ENCODE peak calls at places on chromosomes 13 and 19, in ten cellular contexts. B is activated naive CD4-positive, alpha-beta T cell treated with anti-CD3 and anti-CD28 coated beads, Interleukin-2, amount 50 U/mL, for 72 hours; D is left cardiac atrium; Y is left lung; S is activated naive CD8-positive, alpha-beta T cell treated with anti-CD3 and anti-CD28 coated beads, Interleukin-2, amount 50 U/mL, for 24 hours; G is gastroesophageal sphincter; V is Right ventricle myocardium inferior; K is T-cell; M is activated CD8-positive, alpha-beta T cell treated with anti-CD3 and anti-CD28 coated beads, Interleukin-2, amount 10 ng/mL, durations not matched to agents 7 days and 5 days; T is right cardiac atrium. Q is an unnamed sample.

GRCh38 chr19:54364775-54365257 is at the start of gene LAIR1:
- ATAC-seq in B (peak), D (peak), Y (peak), S (peak), G (peak), V (peak), K (peak), M (peak), T (peak), Q (no peak)

GRCh38 chr13:34748561-34748960 is 193.5 kb upstream of the NBEA start:
- ATAC-seq in B (no peak), D (no peak), Y (peak), S (no peak), G (no peak), V (no peak), K (no peak), M (no peak), T (no peak), Q (peak)

GRCh38 chr19:32351807-32352630 is 6.6 kb downstream of the ZNF507 start:
- ATAC-seq in B (no peak), D (no peak), Y (peak), S (no peak), G (no peak), V (no peak), K (no peak), M (no peak), T (no peak), Q (no peak)

GRCh38 chr13:109376936-109377335 is 409.4 kb downstream of the IRS2 start:
- ATAC-seq in B (no peak), D (no peak), Y (no peak), S (no peak), G (no peak), V (no peak), K (no peak), M (no peak), T (no peak), Q (no peak)

GRCh38 chr13:111066544-111066943 is 48.6 kb upstream of the ARHGEF7 start:
- ATAC-seq in B (no peak), D (peak), Y (no peak), S (no peak), G (no peak), V (peak), K (no peak), M (no peak), T (peak), Q (no peak)

GRCh38 chr13:49938274-49938673 is 2.1 kb upstream of the SPRYD7 start:
- ATAC-seq in B (no peak), D (no peak), Y (no peak), S (no peak), G (no peak), V (no peak), K (no peak), M (no peak), T (no peak), Q (no peak)

GRCh38 chr13:94607056-94607455 is 5.4 kb downstream of the GPR180 start:
- ATAC-seq in B (no peak), D (no peak), Y (no peak), S (no peak), G (no peak), V (no peak), K (no peak), M (no peak), T (no peak), Q (no peak)

GRCh38 chr19:12723383-12723642 is 419 bp downstream of the TNPO2 start:
- ATAC-seq in B (no peak), D (no peak), Y (peak), S (no peak), G (no peak), V (no peak), K (no peak), M (no peak), T (no peak), Q (no peak)

GRCh38 chr19:10975374-10976036 is 14.7 kb downstream of the SMARCA4 start:
- ATAC-seq in B (no peak), D (peak), Y (peak), S (no peak), G (peak), V (peak), K (no peak), M (no peak), T (peak), Q (no peak)

GRCh38 chr19:20038358-20039202 is 725 bp downstream of the ZNF682 start:
- ATAC-seq in B (no peak), D (no peak), Y (peak), S (peak), G (no peak), V (peak), K (peak), M (no peak), T (no peak), Q (no peak)

GRCh38 chr13:110885966-110886365 is 28.9 kb downstream of the ANKRD10 start:
- ATAC-seq in B (no peak), D (no peak), Y (no peak), S (no peak), G (no peak), V (no peak), K (no peak), M (no peak), T (no peak), Q (peak)

GRCh38 chr13:95937700-95938320 is 115.4 kb downstream of the UGGT2 start:
- ATAC-seq in B (no peak), D (no peak), Y (no peak), S (no peak), G (no peak), V (no peak), K (no peak), M (no peak), T (no peak), Q (no peak)

GRCh38 chr13:51467730-51468129 is 14.9 kb upstream of the INTS6 start:
- ATAC-seq in B (no peak), D (no peak), Y (no peak), S (no peak), G (no peak), V (no peak), K (no peak), M (no peak), T (no peak), Q (no peak)

GRCh38 chr19:41499899-41500298 is 56.9 kb downstream of the ERICH4 start:
- ATAC-seq in B (no peak), D (no peak), Y (no peak), S (no peak), G (no peak), V (no peak), K (no peak), M (no peak), T (no peak), Q (no peak)

GRCh38 chr19:7868326-7868670 is 5.9 kb downstream of the PRR36 start:
- ATAC-seq in B (no peak), D (no peak), Y (no peak), S (no peak), G (no peak), V (no peak), K (no peak), M (no peak), T (no peak), Q (peak)

GRCh38 chr19:33379151-33379829 is 5.8 kb downstream of the CEBPG start:
- ATAC-seq in B (no peak), D (no peak), Y (no peak), S (no peak), G (no peak), V (no peak), K (no peak), M (no peak), T (no peak), Q (no peak)

GRCh38 chr13:95420501-95420900 is 119.2 kb upstream of the ABCC4 start:
- ATAC-seq in B (no peak), D (no peak), Y (no peak), S (no peak), G (no peak), V (no peak), K (no peak), M (no peak), T (no peak), Q (peak)

GRCh38 chr13:57946361-57946760 is 314.8 kb downstream of the PCDH17 start:
- ATAC-seq in B (no peak), D (no peak), Y (no peak), S (no peak), G (no peak), V (no peak), K (no peak), M (no peak), T (no peak), Q (no peak)

GRCh38 chr19:54572696-54573311 is 786 bp upstream of the LILRA2 start:
- ATAC-seq in B (no peak), D (peak), Y (peak), S (no peak), G (peak), V (peak), K (no peak), M (no peak), T (peak), Q (no peak)